ENCODE peak calls at places on chromosomes 6 and 20, in eight cellular contexts. G, O, H, Y, D, S, Z and L are unnamed samples.

GRCh38 chr20:32807706-32808105 is 12.0 kb upstream of the MAPRE1 start:
- DNase-seq in G (no peak), H (no peak), D (no peak), S (no peak), Y (no peak), Z (no peak), O (no peak), L (no peak)

GRCh38 chr6:52208612-52209011 is 22.4 kb downstream of the IL17A start:
- DNase-seq in Z (no peak), D (no peak), G (no peak), H (no peak), Y (no peak), O (no peak), S (no peak), L (no peak)

GRCh38 chr6:30325150-30325872 is 1.4 kb upstream of the TRIM39 start:
- DNase-seq in O (no peak), H (peak; percentile 37), Z (no peak), G (no peak), S (no peak), Y (no peak), D (no peak), L (peak; percentile 66)

GRCh38 chr20:9218412-9219001 is 149.6 kb downstream of the PLCB4 start:
- DNase-seq in S (no peak), G (no peak), D (no peak), O (no peak), Z (no peak), H (peak; percentile 67), Y (peak; percentile 58), L (peak; percentile 33)

GRCh38 chr6:37673436-37673835 is 24.2 kb downstream of the MDGA1 start:
- DNase-seq in H (no peak), S (no peak), O (no peak), Z (no peak), G (no peak), D (no peak), Y (no peak), L (no peak)

GRCh38 chr6:16836186-16836981 is 75.1 kb upstream of the ATXN1 start:
- DNase-seq in O (no peak), Y (no peak), H (no peak), S (no peak), Z (no peak), D (no peak), G (no peak), L (no peak)

GRCh38 chr6:68880050-68880449 is 245.0 kb downstream of the ADGRB3 start:
- DNase-seq in Z (no peak), D (no peak), S (no peak), H (no peak), Y (no peak), O (no peak), G (no peak), L (no peak)

GRCh38 chr20:33668791-33669155 is 2.0 kb downstream of the ACTL10 start:
- DNase-seq in G (no peak), H (no peak), S (no peak), Y (no peak), O (no peak), Z (no peak), D (no peak), L (no peak)

GRCh38 chr6:6966127-6966526 is 141.6 kb upstream of the RREB1 start:
- DNase-seq in Y (no peak), Z (no peak), O (no peak), H (no peak), G (no peak), D (peak; percentile 51), S (no peak), L (no peak)

GRCh38 chr20:31815408-31816188 is 3.6 kb upstream of the MYLK2 start:
- DNase-seq in S (no peak), G (no peak), H (no peak), D (no peak), Z (no peak), Y (no peak), O (no peak), L (no peak)

GRCh38 chr20:36279776-36280175 is 26.4 kb upstream of the DLGAP4 start:
- DNase-seq in Y (no peak), H (no peak), D (no peak), Z (no peak), S (no peak), O (no peak), G (no peak), L (no peak)

DNA sequence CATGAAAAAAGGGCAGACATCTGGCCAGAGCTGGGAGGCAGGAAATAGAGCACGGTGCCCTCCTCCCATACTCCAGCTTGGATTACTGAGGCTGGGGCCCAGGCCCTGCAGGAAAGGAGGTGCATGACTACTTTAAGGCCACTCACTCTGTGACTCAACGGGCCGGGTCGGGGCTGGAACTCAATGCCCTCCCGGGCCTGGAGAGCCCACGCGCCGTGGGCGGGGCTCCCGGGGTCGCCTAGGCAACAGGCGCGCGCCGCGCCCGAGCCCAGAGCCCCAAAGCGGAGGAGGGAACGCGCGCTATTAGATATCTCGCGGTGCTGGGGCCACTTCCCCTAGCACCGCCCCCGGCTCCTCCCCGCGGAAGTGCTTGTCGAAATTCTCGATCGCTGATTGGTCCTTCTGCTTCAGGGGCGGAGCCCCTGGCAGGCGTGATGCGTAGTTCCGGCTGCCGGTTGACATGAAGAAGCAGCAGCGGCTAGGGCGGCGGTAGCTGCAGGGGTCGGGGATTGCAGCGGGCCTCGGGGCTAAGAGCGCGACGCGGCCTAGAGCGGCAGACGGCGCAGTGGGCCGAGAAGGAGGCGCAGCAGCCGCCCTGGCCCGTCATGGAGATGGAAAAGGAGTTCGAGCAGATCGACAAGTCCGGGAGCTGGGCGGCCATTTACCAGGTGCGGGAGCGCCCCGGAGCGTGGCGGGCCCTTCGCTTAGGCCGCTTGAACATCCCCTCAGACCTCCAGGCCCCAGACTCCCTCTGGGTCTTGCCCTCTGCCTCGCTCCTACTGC is at the start of gene PTPN1:
- DNase-seq in S (peak; percentile 98), Z (peak; percentile 99), H (peak; percentile 94), D (peak; percentile 78), Y (peak; percentile 99), O (peak; percentile 99), G (peak; percentile 96), L (peak; percentile 99)
- TF ChIP-seq CTCF in S (no peak), Z (no peak), H (no peak), D (no peak), Y (peak; percentile 8), O (no peak), G (no peak), L (no peak)

GRCh38 chr20:38804682-38805501 is 605 bp upstream of the PPP1R16B start:
- DNase-seq in O (no peak), Z (peak; percentile 59), D (no peak), Y (no peak), S (no peak), H (no peak), G (no peak), L (no peak)

GRCh38 chr20:38805958-38806854 is 709 bp downstream of the PPP1R16B start:
- DNase-seq in G (no peak), O (no peak), H (no peak), Z (peak; percentile 44), D (no peak), Y (no peak), S (peak; percentile 18), L (no peak)

GRCh38 chr20:38806855-38807655 is 1.6 kb downstream of the PPP1R16B start:
- DNase-seq in D (no peak), Y (no peak), S (no peak), Z (peak; percentile 28), G (no peak), O (no peak), H (no peak), L (no peak)

GRCh38 chr20:38804243-38804642 is 1.3 kb upstream of the PPP1R16B start:
- DNase-seq in Z (no peak), Y (no peak), D (no peak), O (no peak), G (no peak), H (no peak), S (no peak), L (no peak)

DNA sequence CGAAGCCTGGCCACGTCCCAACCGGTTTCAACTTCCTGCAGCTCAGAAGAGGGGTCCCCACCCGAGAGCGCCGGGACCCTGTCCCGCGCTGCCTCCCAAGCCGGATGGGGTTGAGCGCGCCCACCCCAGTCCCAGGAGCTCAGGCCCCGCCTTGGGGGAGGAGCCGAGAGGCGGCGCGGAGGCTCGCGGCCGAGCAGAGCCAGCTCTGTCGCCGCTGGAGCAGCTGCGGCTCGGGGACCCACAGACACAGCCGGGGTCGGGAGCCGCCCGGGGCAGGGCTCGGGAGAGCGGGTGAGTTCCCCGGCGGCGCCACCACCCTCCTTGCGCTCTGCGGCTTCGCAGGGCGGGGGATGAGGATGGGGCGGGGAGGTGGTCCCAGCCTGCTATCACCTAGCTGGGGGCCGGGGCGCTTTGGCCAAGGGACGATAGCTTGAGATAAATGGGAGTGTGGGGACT is at the start of gene PPP1R16B:
- DNase-seq in Y (peak; percentile 30), D (no peak), G (no peak), H (no peak), S (peak; percentile 41), Z (peak; percentile 76), O (no peak), L (no peak)
- TF ChIP-seq CTCF in Y (no peak), D (no peak), G (no peak), H (no peak), S (no peak), Z (no peak), O (no peak), L (no peak)

GRCh38 chr6:2505624-2506023 is 245.1 kb downstream of the MYLK4 start:
- DNase-seq in Z (no peak), S (no peak), H (no peak), O (peak; percentile 85), Y (no peak), D (no peak), G (no peak), L (no peak)
- TF ChIP-seq CTCF in Z (no peak), S (peak; percentile 56), H (no peak), O (no peak), Y (no peak), D (peak; percentile 44), G (peak; percentile 10), L (no peak)

GRCh38 chr6:113411006-113411405 is 446.1 kb upstream of the MARCKS start:
- DNase-seq in Z (no peak), Y (no peak), O (no peak), G (no peak), D (no peak), H (no peak), S (no peak), L (no peak)

GRCh38 chr6:113420290-113420689 is 436.9 kb upstream of the MARCKS start:
- DNase-seq in H (no peak), Y (no peak), S (no peak), D (no peak), Z (no peak), G (no peak), O (no peak), L (no peak)

GRCh38 chr6:113412589-113413367 is 444.4 kb upstream of the MARCKS start:
- DNase-seq in G (no peak), H (peak; percentile 14), Y (no peak), Z (no peak), S (no peak), D (no peak), O (no peak), L (no peak)

GRCh38 chr6:113416166-113416565 is 441.0 kb upstream of the MARCKS start:
- DNase-seq in D (no peak), Z (no peak), H (peak; percentile 26), S (no peak), G (no peak), Y (no peak), O (no peak), L (no peak)

DNA sequence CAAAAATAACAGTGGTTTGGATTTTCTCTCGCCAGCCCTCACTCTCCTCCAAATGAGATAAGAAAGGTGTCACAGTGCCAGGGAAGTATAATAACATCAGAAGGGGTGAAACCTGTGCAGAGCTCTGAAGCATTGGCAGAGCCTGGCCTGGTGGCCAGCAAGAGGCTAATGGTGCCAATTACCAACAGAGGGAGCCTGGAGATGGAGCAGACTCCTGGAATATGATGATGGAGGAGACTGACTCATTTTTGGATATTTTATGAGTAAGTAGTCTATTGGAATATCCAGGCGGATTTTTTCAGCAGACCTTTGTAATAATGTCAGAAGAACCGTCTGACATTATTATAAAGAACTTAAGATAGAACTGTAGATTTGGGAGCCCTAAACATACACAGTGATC is 442.6 kb upstream of the MARCKS start:
- DNase-seq in O (no peak), H (peak; percentile 73), D (peak; percentile 12), Z (no peak), Y (peak; percentile 39), S (no peak), G (no peak), L (peak; percentile 79)
- TF ChIP-seq CTCF in O (no peak), H (peak; percentile 71), D (peak; percentile 71), Z (peak; percentile 28), Y (no peak), S (peak; percentile 22), G (peak; percentile 65), L (peak; percentile 53)